ENCODE peak calls at places on chromosome 4, in five cellular contexts. D, Y, T, L and B are unnamed samples.

GRCh38 chr4:159075531-159075932 is 27.3 kb upstream of the RAPGEF2 start:
- DNase-seq in Y (no peak), D (no peak), T (no peak), L (no peak), B (no peak)

GRCh38 chr4:165324918-165325304 is 2.6 kb upstream of the MSMO1 start:
- DNase-seq in T (no peak), Y (no peak), D (no peak), L (no peak), B (no peak)

GRCh38 chr4:76782837-76783236 is 115.1 kb downstream of the SOWAHB start:
- DNase-seq in D (no peak), Y (no peak), T (no peak), L (peak), B (no peak)

GRCh38 chr4:98000940-98001339 is 142.3 kb downstream of the STPG2 start:
- DNase-seq in Y (no peak), D (no peak), L (no peak), T (no peak), B (no peak)

GRCh38 chr4:25299476-25300203 is 12.9 kb upstream of the ZCCHC4 start:
- DNase-seq in T (peak), L (no peak), D (no peak), Y (no peak), B (no peak)

GRCh38 chr4:38985363-38986065 is 46.7 kb downstream of the TMEM156 start:
- DNase-seq in D (no peak), Y (peak), T (no peak), L (no peak), B (no peak)

GRCh38 chr4:145216532-145216931 is 36.1 kb upstream of the OTUD4 start:
- DNase-seq in T (no peak), L (peak), Y (peak), D (no peak), B (peak)

GRCh38 chr4:146124023-146124680 is 51.4 kb upstream of the LSM6 start:
- DNase-seq in T (no peak), L (peak), D (no peak), Y (no peak), B (no peak)

GRCh38 chr4:179124419-179124818 is 1682.2 kb upstream of the AGA start:
- DNase-seq in L (no peak), T (no peak), Y (no peak), D (no peak), B (no peak)

GRCh38 chr4:55216871-55217635 is 91.7 kb upstream of the KDR start:
- DNase-seq in T (no peak), Y (no peak), L (no peak), D (no peak), B (no peak)

GRCh38 chr4:82388405-82388804 is 14.6 kb upstream of the HNRNPD start:
- DNase-seq in D (no peak), L (no peak), T (no peak), Y (no peak), B (peak)

GRCh38 chr4:23878912-23879732 is 10.7 kb downstream of the PPARGC1A start:
- DNase-seq in D (no peak), Y (no peak), T (no peak), L (peak), B (no peak)

GRCh38 chr4:10317345-10317744 is 139.9 kb downstream of the ZNF518B start:
- DNase-seq in T (no peak), D (no peak), L (no peak), Y (no peak), B (no peak)

GRCh38 chr4:6088950-6089349 is 70.7 kb upstream of the C4orf50 start:
- DNase-seq in L (no peak), Y (no peak), T (no peak), D (no peak), B (no peak)

GRCh38 chr4:40536032-40536431 is 93.6 kb downstream of the RBM47 start:
- DNase-seq in T (no peak), L (no peak), D (no peak), Y (no peak), B (peak)

GRCh38 chr4:10281996-10282395 is 165.4 kb upstream of the WDR1 start:
- DNase-seq in T (no peak), D (no peak), L (peak), Y (no peak), B (no peak)

GRCh38 chr4:6951880-6952381 is 42.3 kb downstream of the TBC1D14 start:
- DNase-seq in L (no peak), D (no peak), Y (no peak), T (no peak), B (no peak)

GRCh38 chr4:102037566-102037965 is 247.0 kb downstream of the BANK1 start:
- DNase-seq in L (no peak), Y (no peak), D (no peak), T (no peak), B (no peak)

GRCh38 chr4:26083987-26084386 is 170.0 kb downstream of the SMIM20 start:
- DNase-seq in Y (no peak), L (peak), T (no peak), D (no peak), B (no peak)

GRCh38 chr4:184409911-184410692 is 64.2 kb downstream of the IRF2 start:
- DNase-seq in D (no peak), T (peak), L (no peak), Y (peak), B (peak)

GRCh38 chr4:184415071-184415470 is 59.3 kb downstream of the IRF2 start:
- DNase-seq in D (no peak), L (no peak), Y (no peak), T (no peak), B (no peak)

GRCh38 chr4:184410748-184411147 is 63.6 kb downstream of the IRF2 start:
- DNase-seq in Y (no peak), L (no peak), T (no peak), D (no peak), B (no peak)

GRCh38 chr4:184416913-184417734 is 57.2 kb downstream of the IRF2 start:
- DNase-seq in L (peak), T (peak), Y (peak), D (no peak), B (peak)

GRCh38 chr4:184413227-184414064 is 60.9 kb downstream of the IRF2 start:
- DNase-seq in Y (no peak), T (no peak), D (no peak), L (no peak), B (no peak)
- H3K27ac ChIP-seq in Y (no peak), T (peak), D (no peak), L (peak), B (no peak)

DNA sequence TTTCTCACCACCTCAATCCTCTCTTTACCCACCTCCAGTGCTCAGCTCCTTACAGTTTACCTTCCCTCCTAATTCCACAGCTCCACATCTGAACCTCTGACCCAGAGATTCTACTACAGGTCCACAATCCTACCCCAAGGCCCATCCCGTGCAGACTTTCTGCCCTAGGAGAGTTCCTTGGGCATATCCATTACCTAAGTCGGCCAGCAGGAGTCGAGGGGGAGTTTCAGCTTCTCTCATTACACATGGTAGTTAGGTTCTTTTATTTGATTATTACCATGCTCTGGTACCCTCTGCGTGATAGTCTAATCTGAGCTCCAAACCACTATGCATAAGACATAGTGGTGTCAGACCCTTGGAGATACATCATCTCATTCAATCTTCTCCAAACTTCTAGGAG is 117.9 kb downstream of the SH3RF1 start:
- DNase-seq in Y (no peak), D (no peak), L (no peak), T (no peak), B (no peak)
- H3K27ac ChIP-seq in Y (no peak), D (no peak), L (no peak), T (no peak), B (no peak)

GRCh38 chr4:47532658-47533057 is 47.6 kb downstream of the ATP10D start:
- DNase-seq in T (no peak), L (no peak), Y (no peak), D (no peak), B (no peak)
- H3K27ac ChIP-seq in T (peak), L (no peak), Y (peak), D (no peak), B (no peak)

DNA sequence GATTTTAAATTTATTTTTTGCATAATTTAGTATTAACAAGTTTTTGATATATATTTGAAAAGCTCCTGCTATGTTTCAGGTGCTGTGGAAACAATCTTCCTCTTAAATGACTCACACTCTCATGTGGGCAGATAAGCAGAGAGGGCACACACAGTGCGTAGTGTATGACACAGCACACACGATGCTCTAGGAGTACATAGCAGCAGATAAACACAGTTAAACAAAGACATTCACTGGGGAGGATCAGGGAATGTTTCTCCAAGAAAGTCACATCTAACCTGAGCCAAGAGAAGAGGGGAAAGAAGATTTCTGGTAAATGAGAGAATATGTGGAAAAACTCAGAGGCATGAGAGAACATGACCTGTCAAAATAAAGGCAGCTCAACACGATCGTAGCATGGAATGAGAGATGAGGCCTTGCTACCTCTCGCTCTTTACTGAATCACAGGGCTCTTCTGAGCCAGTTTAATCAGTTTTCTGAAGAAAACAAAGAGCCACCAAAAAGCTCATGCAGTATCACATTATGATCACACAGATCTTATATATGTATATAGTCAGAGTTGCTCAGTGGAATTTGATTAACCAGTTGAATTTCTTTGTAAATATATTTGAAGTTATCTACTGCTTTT is 251.0 kb downstream of the ANK2 start:
- DNase-seq in D (no peak), Y (no peak), T (no peak), L (peak), B (no peak)
- H3K27ac ChIP-seq in D (peak), Y (no peak), T (peak), L (no peak), B (no peak)